ENCODE peak calls at places on chromosomes 16 and 17, in five cellular contexts. One of them, this sample, is unnamed.

GRCh38 chr16:31877876-31878642 is 4.5 kb downstream of the ZNF267 start:
- DNase-seq in right lobe of liver: no peak
- DNase-seq in stomach: no peak
- DNase-seq in dorsolateral prefrontal cortex: no peak
- DNase-seq in right atrium auricular region: no peak
- DNase-seq in this sample: no peak

GRCh38 chr17:2264023-2264860 is 39.3 kb downstream of the SMG6 start:
- DNase-seq in stomach: no peak
- DNase-seq in dorsolateral prefrontal cortex: no peak
- DNase-seq in right lobe of liver: no peak
- DNase-seq in right atrium auricular region: no peak
- DNase-seq in this sample: no peak

GRCh38 chr17:79214459-79214858 is 139.8 kb downstream of the ENGASE start:
- DNase-seq in right lobe of liver: no peak
- DNase-seq in dorsolateral prefrontal cortex: no peak
- DNase-seq in right atrium auricular region: no peak
- DNase-seq in stomach: no peak
- DNase-seq in this sample: no peak

GRCh38 chr16:18969050-18969854 is 14.5 kb upstream of the TMC7 start:
- DNase-seq in stomach: peak
- DNase-seq in right atrium auricular region: peak
- DNase-seq in dorsolateral prefrontal cortex: peak
- DNase-seq in right lobe of liver: peak
- DNase-seq in this sample: peak

GRCh38 chr17:80455328-80455710 is 21.1 kb downstream of the NPTX1 start:
- DNase-seq in stomach: peak
- DNase-seq in right atrium auricular region: peak
- DNase-seq in right lobe of liver: no peak
- DNase-seq in dorsolateral prefrontal cortex: no peak
- DNase-seq in this sample: peak

GRCh38 chr17:65231662-65232335 is 94.6 kb downstream of the RGS9 start:
- DNase-seq in dorsolateral prefrontal cortex: peak
- DNase-seq in stomach: peak
- DNase-seq in right lobe of liver: no peak
- DNase-seq in right atrium auricular region: no peak
- DNase-seq in this sample: peak

GRCh38 chr16:84499638-84500037 is 4.8 kb downstream of the MEAK7 start:
- DNase-seq in stomach: no peak
- DNase-seq in right lobe of liver: no peak
- DNase-seq in right atrium auricular region: no peak
- DNase-seq in dorsolateral prefrontal cortex: peak
- DNase-seq in this sample: no peak

GRCh38 chr16:483351-484075 is 44.0 kb upstream of the CAPN15 start:
- DNase-seq in dorsolateral prefrontal cortex: no peak
- DNase-seq in stomach: no peak
- DNase-seq in right atrium auricular region: no peak
- DNase-seq in right lobe of liver: no peak
- DNase-seq in this sample: no peak

GRCh38 chr16:27236635-27237228 is 31.8 kb downstream of the NSMCE1 start:
- DNase-seq in right atrium auricular region: no peak
- DNase-seq in right lobe of liver: no peak
- DNase-seq in stomach: no peak
- DNase-seq in dorsolateral prefrontal cortex: no peak
- DNase-seq in this sample: no peak

GRCh38 chr16:79672524-79672923 is 72.0 kb upstream of the MAF start:
- DNase-seq in right lobe of liver: no peak
- DNase-seq in right atrium auricular region: no peak
- DNase-seq in stomach: no peak
- DNase-seq in dorsolateral prefrontal cortex: no peak
- DNase-seq in this sample: no peak

GRCh38 chr17:14019186-14019956 is 49.9 kb upstream of the COX10 start:
- DNase-seq in right lobe of liver: no peak
- DNase-seq in stomach: no peak
- DNase-seq in right atrium auricular region: no peak
- DNase-seq in dorsolateral prefrontal cortex: no peak
- DNase-seq in this sample: no peak

GRCh38 chr16:81486555-81487061 is 42.0 kb downstream of the CMIP start:
- DNase-seq in right atrium auricular region: peak
- DNase-seq in stomach: peak
- DNase-seq in right lobe of liver: peak
- DNase-seq in dorsolateral prefrontal cortex: no peak
- DNase-seq in this sample: no peak

GRCh38 chr17:21396237-21396636 is 20.1 kb downstream of the KCNJ12 start:
- DNase-seq in dorsolateral prefrontal cortex: no peak
- DNase-seq in right atrium auricular region: no peak
- DNase-seq in stomach: no peak
- DNase-seq in right lobe of liver: no peak
- DNase-seq in this sample: no peak

GRCh38 chr16:50629334-50629733 is 51.8 kb downstream of the SNX20 start:
- DNase-seq in right lobe of liver: no peak
- DNase-seq in stomach: no peak
- DNase-seq in dorsolateral prefrontal cortex: no peak
- DNase-seq in right atrium auricular region: no peak
- DNase-seq in this sample: no peak

GRCh38 chr17:29131814-29132682 is 48.1 kb downstream of the MYO18A start:
- DNase-seq in right lobe of liver: no peak
- DNase-seq in stomach: no peak
- DNase-seq in dorsolateral prefrontal cortex: no peak
- DNase-seq in right atrium auricular region: peak
- DNase-seq in this sample: no peak

GRCh38 chr17:80605326-80606066 is 60.9 kb downstream of the RPTOR start:
- DNase-seq in right atrium auricular region: no peak
- DNase-seq in dorsolateral prefrontal cortex: no peak
- DNase-seq in right lobe of liver: no peak
- DNase-seq in stomach: no peak
- DNase-seq in this sample: no peak

GRCh38 chr17:74566132-74566753 is 1.1 kb downstream of the CD300H start:
- DNase-seq in right lobe of liver: no peak
- DNase-seq in right atrium auricular region: no peak
- DNase-seq in stomach: peak
- DNase-seq in dorsolateral prefrontal cortex: no peak
- DNase-seq in this sample: no peak

GRCh38 chr17:37493249-37494027 is 3.7 kb downstream of the DUSP14 start:
- DNase-seq in dorsolateral prefrontal cortex: no peak
- DNase-seq in stomach: no peak
- DNase-seq in right atrium auricular region: no peak
- DNase-seq in right lobe of liver: no peak
- DNase-seq in this sample: no peak

GRCh38 chr17:78849026-78849425 is 8.4 kb upstream of the USP36 start:
- DNase-seq in right lobe of liver: no peak
- DNase-seq in stomach: no peak
- DNase-seq in right atrium auricular region: no peak
- DNase-seq in dorsolateral prefrontal cortex: no peak
- DNase-seq in this sample: no peak

GRCh38 chr17:80827646-80828643 is 163.7 kb upstream of the CHMP6 start:
- DNase-seq in right atrium auricular region: no peak
- DNase-seq in dorsolateral prefrontal cortex: no peak
- DNase-seq in stomach: no peak
- DNase-seq in right lobe of liver: no peak
- DNase-seq in this sample: no peak

GRCh38 chr17:72640415-72641165 is 451.9 kb downstream of the SLC39A11 start:
- DNase-seq in stomach: peak
- DNase-seq in right lobe of liver: peak
- DNase-seq in right atrium auricular region: no peak
- DNase-seq in dorsolateral prefrontal cortex: no peak
- DNase-seq in this sample: peak

GRCh38 chr16:29007865-29008593 is 23.2 kb downstream of the LAT start:
- DNase-seq in stomach: no peak
- DNase-seq in right atrium auricular region: no peak
- DNase-seq in right lobe of liver: no peak
- DNase-seq in dorsolateral prefrontal cortex: no peak
- DNase-seq in this sample: no peak

GRCh38 chr17:1830288-1830687 is 483 bp downstream of the RPA1 start:
- DNase-seq in stomach: no peak
- DNase-seq in right atrium auricular region: no peak
- DNase-seq in dorsolateral prefrontal cortex: no peak
- DNase-seq in right lobe of liver: no peak
- DNase-seq in this sample: no peak

GRCh38 chr17:72945468-72945867 is 147.0 kb downstream of the SLC39A11 start:
- DNase-seq in right atrium auricular region: no peak
- DNase-seq in right lobe of liver: no peak
- DNase-seq in stomach: no peak
- DNase-seq in dorsolateral prefrontal cortex: no peak
- DNase-seq in this sample: no peak

GRCh38 chr17:30235386-30236296 is at the start of gene SLC6A4:
- DNase-seq in right atrium auricular region: no peak
- DNase-seq in stomach: no peak
- DNase-seq in dorsolateral prefrontal cortex: no peak
- DNase-seq in right lobe of liver: no peak
- DNase-seq in this sample: no peak

GRCh38 chr16:83310816-83311215 is 497.0 kb upstream of the HSBP1 start:
- DNase-seq in stomach: no peak
- DNase-seq in right lobe of liver: no peak
- DNase-seq in dorsolateral prefrontal cortex: no peak
- DNase-seq in right atrium auricular region: no peak
- DNase-seq in this sample: no peak

GRCh38 chr17:7707446-7707845 is 2.4 kb downstream of the EFNB3 start:
- DNase-seq in stomach: no peak
- DNase-seq in right lobe of liver: no peak
- DNase-seq in dorsolateral prefrontal cortex: no peak
- DNase-seq in right atrium auricular region: no peak
- DNase-seq in this sample: no peak

GRCh38 chr16:74480150-74481029 is 59.1 kb upstream of the CLEC18B start:
- DNase-seq in stomach: peak
- DNase-seq in right atrium auricular region: no peak
- DNase-seq in right lobe of liver: no peak
- DNase-seq in dorsolateral prefrontal cortex: no peak
- DNase-seq in this sample: no peak

GRCh38 chr17:83064021-83064731 is 15.2 kb upstream of the METRNL start:
- DNase-seq in dorsolateral prefrontal cortex: peak
- DNase-seq in right lobe of liver: peak
- DNase-seq in right atrium auricular region: no peak
- DNase-seq in stomach: peak
- DNase-seq in this sample: peak

GRCh38 chr17:7574176-7574953 is 5.1 kb upstream of the CD68 start:
- DNase-seq in right atrium auricular region: no peak
- DNase-seq in stomach: no peak
- DNase-seq in dorsolateral prefrontal cortex: no peak
- DNase-seq in right lobe of liver: peak
- DNase-seq in this sample: no peak

GRCh38 chr17:47218896-47219430 is 9.8 kb downstream of the MYL4 start:
- DNase-seq in dorsolateral prefrontal cortex: no peak
- DNase-seq in right atrium auricular region: no peak
- DNase-seq in stomach: peak
- DNase-seq in right lobe of liver: no peak
- DNase-seq in this sample: no peak

GRCh38 chr17:79075433-79075805 is 795 bp downstream of the ENGASE start:
- DNase-seq in right atrium auricular region: no peak
- DNase-seq in right lobe of liver: no peak
- DNase-seq in stomach: no peak
- DNase-seq in dorsolateral prefrontal cortex: no peak
- DNase-seq in this sample: no peak

GRCh38 chr17:58508341-58509067 is 5.9 kb downstream of the MTMR4 start:
- DNase-seq in dorsolateral prefrontal cortex: no peak
- DNase-seq in right lobe of liver: peak
- DNase-seq in right atrium auricular region: no peak
- DNase-seq in stomach: no peak
- DNase-seq in this sample: no peak

GRCh38 chr16:80174416-80174815 is 366.4 kb upstream of the DYNLRB2 start:
- DNase-seq in dorsolateral prefrontal cortex: no peak
- DNase-seq in right lobe of liver: no peak
- DNase-seq in stomach: no peak
- DNase-seq in right atrium auricular region: no peak
- DNase-seq in this sample: no peak

GRCh38 chr17:60510723-60511122 is 15.3 kb downstream of the APPBP2 start:
- DNase-seq in dorsolateral prefrontal cortex: no peak
- DNase-seq in right atrium auricular region: no peak
- DNase-seq in stomach: no peak
- DNase-seq in right lobe of liver: no peak
- DNase-seq in this sample: no peak

GRCh38 chr17:60508384-60508980 is 17.6 kb downstream of the APPBP2 start:
- DNase-seq in right atrium auricular region: no peak
- DNase-seq in dorsolateral prefrontal cortex: no peak
- DNase-seq in stomach: no peak
- DNase-seq in right lobe of liver: no peak
- DNase-seq in this sample: no peak

GRCh38 chr17:60513014-60513413 is 13.0 kb downstream of the APPBP2 start:
- DNase-seq in right atrium auricular region: no peak
- DNase-seq in stomach: no peak
- DNase-seq in right lobe of liver: no peak
- DNase-seq in dorsolateral prefrontal cortex: no peak
- DNase-seq in this sample: no peak

GRCh38 chr17:60506312-60506711 is 19.7 kb downstream of the APPBP2 start:
- DNase-seq in stomach: no peak
- DNase-seq in dorsolateral prefrontal cortex: no peak
- DNase-seq in right atrium auricular region: no peak
- DNase-seq in right lobe of liver: no peak
- DNase-seq in this sample: no peak

GRCh38 chr17:60510031-60510430 is 16.0 kb downstream of the APPBP2 start:
- DNase-seq in stomach: no peak
- DNase-seq in dorsolateral prefrontal cortex: no peak
- DNase-seq in right lobe of liver: no peak
- DNase-seq in right atrium auricular region: no peak
- DNase-seq in this sample: no peak
- H3K27ac ChIP-seq in stomach: no peak
- H3K27ac ChIP-seq in dorsolateral prefrontal cortex: no peak
- H3K27ac ChIP-seq in right lobe of liver: no peak
- H3K27ac ChIP-seq in right atrium auricular region: no peak
- H3K27ac ChIP-seq in this sample: no peak

GRCh38 chr17:40301315-40301714 is 7.7 kb upstream of the RARA start:
- DNase-seq in right lobe of liver: no peak
- DNase-seq in stomach: peak
- DNase-seq in dorsolateral prefrontal cortex: no peak
- DNase-seq in right atrium auricular region: no peak
- DNase-seq in this sample: no peak
- TF ChIP-seq CTCF in right lobe of liver: peak
- TF ChIP-seq CTCF in stomach: no peak
- TF ChIP-seq CTCF in dorsolateral prefrontal cortex: no peak
- TF ChIP-seq CTCF in right atrium auricular region: peak
- TF ChIP-seq CTCF in this sample: no peak

DNA sequence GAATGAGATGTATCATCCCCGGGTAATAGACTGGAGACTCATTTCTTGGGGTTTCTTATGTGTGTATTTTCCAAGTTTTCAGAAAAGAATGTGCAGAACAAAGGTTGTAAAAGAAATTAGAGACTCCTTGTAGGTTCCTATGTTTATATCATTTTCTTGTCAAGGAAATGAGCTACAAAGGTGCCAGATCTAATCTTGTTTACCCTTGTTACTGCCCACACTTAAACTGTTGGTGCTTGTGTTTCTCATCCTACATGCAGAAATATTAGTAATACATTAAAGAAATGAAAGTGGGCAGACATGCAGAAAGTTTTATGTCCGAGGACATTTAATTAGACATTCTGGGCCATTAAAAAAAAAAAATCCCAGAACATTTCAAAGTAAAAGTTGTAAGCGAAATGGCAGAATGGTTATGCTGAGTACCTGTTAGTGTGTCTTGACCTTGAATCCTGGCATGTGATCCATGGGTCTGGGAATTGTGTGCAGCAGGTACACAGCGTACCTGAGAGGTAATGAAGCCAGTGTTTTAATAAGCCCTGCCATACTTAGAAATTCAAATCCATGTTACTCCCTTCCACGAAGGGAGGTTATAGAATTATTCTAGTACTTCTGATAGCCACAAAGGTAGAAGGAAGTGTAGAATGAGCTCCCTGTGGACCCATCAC is 62.6 kb upstream of the CACNG5 start:
- DNase-seq in right lobe of liver: no peak
- DNase-seq in dorsolateral prefrontal cortex: no peak
- DNase-seq in stomach: no peak
- DNase-seq in right atrium auricular region: no peak
- DNase-seq in this sample: peak
- H3K4me3 ChIP-seq in right lobe of liver: no peak
- H3K4me3 ChIP-seq in dorsolateral prefrontal cortex: no peak
- H3K4me3 ChIP-seq in stomach: no peak
- H3K4me3 ChIP-seq in right atrium auricular region: no peak
- H3K4me3 ChIP-seq in this sample: no peak

GRCh38 chr16:86170720-86171119 is 271.8 kb downstream of the IRF8 start:
- DNase-seq in stomach: no peak
- DNase-seq in dorsolateral prefrontal cortex: no peak
- DNase-seq in right atrium auricular region: no peak
- DNase-seq in right lobe of liver: no peak
- DNase-seq in this sample: no peak
- H3K27ac ChIP-seq in stomach: peak
- H3K27ac ChIP-seq in dorsolateral prefrontal cortex: no peak
- H3K27ac ChIP-seq in right atrium auricular region: no peak
- H3K27ac ChIP-seq in right lobe of liver: no peak
- H3K27ac ChIP-seq in this sample: no peak